ENCODE peak calls at places on chromosomes 3 and 15, in five cellular contexts. One of them, this sample, is unnamed.
A peak's percentile ranks its signal among the peaks of the same experiment; 100 is the strongest.

GRCh38 chr3:194485876-194486539 is 794 bp downstream of the ATP13A3 start:
- DNase-seq in GM10248: peak; percentile 43
- DNase-seq in natural killer cell: peak; percentile 61
- DNase-seq in cardiac fibroblast: peak; percentile 47
- DNase-seq in A549: no peak
- DNase-seq in this sample: peak; percentile 18

GRCh38 chr3:107387555-107387954 is 10.3 kb downstream of the CCDC54 start:
- DNase-seq in A549: no peak
- DNase-seq in GM10248: no peak
- DNase-seq in cardiac fibroblast: peak; percentile 46
- DNase-seq in natural killer cell: no peak
- DNase-seq in this sample: peak; percentile 14

GRCh38 chr3:32862247-32863013 is 44.6 kb downstream of the TRIM71 start:
- DNase-seq in natural killer cell: no peak
- DNase-seq in A549: no peak
- DNase-seq in GM10248: no peak
- DNase-seq in cardiac fibroblast: no peak
- DNase-seq in this sample: no peak

GRCh38 chr3:149654188-149654601 is 3.6 kb downstream of the WWTR1 start:
- DNase-seq in cardiac fibroblast: peak; percentile 81
- DNase-seq in natural killer cell: no peak
- DNase-seq in A549: no peak
- DNase-seq in GM10248: no peak
- DNase-seq in this sample: no peak

GRCh38 chr15:99507732-99508571 is 57.8 kb upstream of the MEF2A start:
- DNase-seq in A549: no peak
- DNase-seq in natural killer cell: peak; percentile 54
- DNase-seq in GM10248: peak; percentile 40
- DNase-seq in cardiac fibroblast: peak; percentile 75
- DNase-seq in this sample: no peak

GRCh38 chr3:150787741-150788370 is 24.9 kb upstream of the SIAH2 start:
- DNase-seq in natural killer cell: peak; percentile 70
- DNase-seq in GM10248: peak; percentile 60
- DNase-seq in A549: peak; percentile 53
- DNase-seq in cardiac fibroblast: peak; percentile 80
- DNase-seq in this sample: peak; percentile 85

GRCh38 chr3:13753926-13754325 is 125.9 kb downstream of the WNT7A start:
- DNase-seq in natural killer cell: no peak
- DNase-seq in GM10248: no peak
- DNase-seq in cardiac fibroblast: no peak
- DNase-seq in A549: no peak
- DNase-seq in this sample: no peak

GRCh38 chr3:39907981-39908380 is 98.6 kb downstream of the MYRIP start:
- DNase-seq in GM10248: no peak
- DNase-seq in A549: no peak
- DNase-seq in cardiac fibroblast: no peak
- DNase-seq in natural killer cell: no peak
- DNase-seq in this sample: no peak

GRCh38 chr3:55658297-55659022 is 171.4 kb upstream of the WNT5A start:
- DNase-seq in natural killer cell: no peak
- DNase-seq in cardiac fibroblast: no peak
- DNase-seq in A549: no peak
- DNase-seq in GM10248: no peak
- DNase-seq in this sample: peak; percentile 14

GRCh38 chr3:69149586-69149985 is 27.2 kb upstream of the LMOD3 start:
- DNase-seq in natural killer cell: no peak
- DNase-seq in GM10248: no peak
- DNase-seq in A549: no peak
- DNase-seq in cardiac fibroblast: no peak
- DNase-seq in this sample: no peak

GRCh38 chr3:136535906-136536305 is 216.3 kb downstream of the STAG1 start:
- DNase-seq in GM10248: no peak
- DNase-seq in cardiac fibroblast: peak; percentile 67
- DNase-seq in A549: no peak
- DNase-seq in natural killer cell: no peak
- DNase-seq in this sample: no peak

GRCh38 chr3:87691109-87691508 is 367.7 kb downstream of the CGGBP1 start:
- DNase-seq in A549: no peak
- DNase-seq in GM10248: no peak
- DNase-seq in cardiac fibroblast: peak; percentile 49
- DNase-seq in natural killer cell: no peak
- DNase-seq in this sample: peak; percentile 76

DNA sequence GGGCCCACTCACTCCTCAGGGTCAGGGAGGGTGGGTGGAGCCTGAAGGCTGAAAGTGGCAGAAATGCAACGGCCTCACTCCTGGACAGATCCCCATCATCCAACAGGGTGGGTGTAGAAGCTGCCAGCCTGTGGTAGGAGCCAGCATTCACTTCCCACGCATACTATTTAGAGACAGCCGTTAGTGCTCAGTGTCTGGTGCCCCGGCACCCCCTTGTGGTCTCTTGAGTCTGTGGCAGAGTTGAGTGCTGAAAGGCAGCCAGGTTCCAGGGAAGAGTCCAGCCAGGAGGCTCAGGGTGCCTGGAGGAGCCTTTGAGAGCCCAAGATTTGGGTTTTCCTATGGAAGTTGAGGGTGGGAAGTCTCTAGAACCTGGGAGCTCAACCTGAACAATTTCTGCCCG is 2.1 kb upstream of the GNAT1 start:
- DNase-seq in cardiac fibroblast: peak; percentile 85
- DNase-seq in A549: peak; percentile 57
- DNase-seq in natural killer cell: no peak
- DNase-seq in GM10248: peak; percentile 60
- DNase-seq in this sample: peak; percentile 78
- TF ChIP-seq CTCF in cardiac fibroblast: peak; percentile 97
- TF ChIP-seq CTCF in A549: peak; percentile 70
- TF ChIP-seq CTCF in natural killer cell: no peak
- TF ChIP-seq CTCF in GM10248: peak; percentile 56
- TF ChIP-seq CTCF in this sample: peak; percentile 77

GRCh38 chr3:123385072-123385471 is 63.8 kb downstream of the ADCY5 start:
- DNase-seq in cardiac fibroblast: no peak
- DNase-seq in natural killer cell: no peak
- DNase-seq in GM10248: no peak
- DNase-seq in A549: no peak
- DNase-seq in this sample: no peak
- TF ChIP-seq CTCF in cardiac fibroblast: no peak
- TF ChIP-seq CTCF in natural killer cell: no peak
- TF ChIP-seq CTCF in GM10248: no peak
- TF ChIP-seq CTCF in A549: no peak
- TF ChIP-seq CTCF in this sample: no peak

DNA sequence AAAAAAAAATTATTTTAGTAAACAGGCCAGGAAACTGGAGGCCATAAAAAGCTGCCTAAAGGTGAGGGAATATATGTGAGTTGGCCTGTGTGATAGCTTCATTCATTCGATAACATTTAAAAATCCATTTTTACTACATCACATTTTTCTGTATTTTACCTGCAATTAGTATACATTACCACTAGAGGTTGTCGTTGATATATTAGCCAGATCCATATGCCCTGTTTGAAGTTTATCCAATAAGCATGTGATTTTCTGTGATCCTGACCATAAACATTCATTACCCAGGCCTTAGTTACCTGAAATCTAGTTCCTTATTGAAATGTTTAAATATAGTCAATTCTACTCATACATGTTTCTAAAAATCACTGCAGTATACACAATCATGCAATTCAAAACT is 71.4 kb downstream of the ARNT2 start:
- DNase-seq in cardiac fibroblast: peak; percentile 24
- DNase-seq in A549: no peak
- DNase-seq in GM10248: no peak
- DNase-seq in natural killer cell: no peak
- DNase-seq in this sample: no peak
- TF ChIP-seq CTCF in cardiac fibroblast: peak; percentile 33
- TF ChIP-seq CTCF in A549: no peak
- TF ChIP-seq CTCF in GM10248: no peak
- TF ChIP-seq CTCF in natural killer cell: no peak
- TF ChIP-seq CTCF in this sample: peak; percentile 3

GRCh38 chr15:101637549-101638318 is 14.4 kb downstream of the TM2D3 start:
- DNase-seq in natural killer cell: no peak
- DNase-seq in GM10248: no peak
- DNase-seq in A549: no peak
- DNase-seq in cardiac fibroblast: peak; percentile 74
- DNase-seq in this sample: peak; percentile 85

GRCh38 chr15:101641894-101642293 is 10.3 kb downstream of the TM2D3 start:
- DNase-seq in GM10248: no peak
- DNase-seq in natural killer cell: no peak
- DNase-seq in A549: no peak
- DNase-seq in cardiac fibroblast: peak; percentile 72
- DNase-seq in this sample: peak; percentile 71

GRCh38 chr15:101641134-101641764 is 10.9 kb downstream of the TM2D3 start:
- DNase-seq in GM10248: peak; percentile 66
- DNase-seq in cardiac fibroblast: peak; percentile 87
- DNase-seq in A549: peak; percentile 68
- DNase-seq in natural killer cell: peak; percentile 72
- DNase-seq in this sample: peak; percentile 78

GRCh38 chr15:101646652-101647051 is 5.5 kb downstream of the TM2D3 start:
- DNase-seq in GM10248: no peak
- DNase-seq in natural killer cell: no peak
- DNase-seq in A549: no peak
- DNase-seq in cardiac fibroblast: no peak
- DNase-seq in this sample: no peak

DNA sequence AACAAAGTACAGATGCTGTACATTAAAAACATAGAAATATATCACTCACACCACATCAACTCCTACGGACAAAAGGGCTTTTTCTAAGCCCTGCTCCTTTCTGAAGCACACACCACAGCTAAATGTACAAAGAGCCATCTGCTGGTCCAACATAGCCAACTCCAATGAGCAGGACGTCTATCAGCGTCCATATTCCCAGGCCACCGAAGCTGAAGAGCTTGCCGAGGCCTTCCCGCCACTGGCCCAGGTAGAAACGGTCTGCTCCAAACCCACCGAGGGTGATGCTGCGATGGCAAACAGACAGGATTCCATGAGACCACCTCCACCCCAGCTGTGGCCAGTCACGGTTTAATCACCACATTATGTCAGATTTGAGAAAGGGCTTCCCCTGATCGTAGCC is 9.8 kb downstream of the TM2D3 start:
- DNase-seq in GM10248: no peak
- DNase-seq in natural killer cell: no peak
- DNase-seq in A549: no peak
- DNase-seq in cardiac fibroblast: peak; percentile 40
- DNase-seq in this sample: no peak
- TF ChIP-seq CTCF in GM10248: peak; percentile 2
- TF ChIP-seq CTCF in natural killer cell: no peak
- TF ChIP-seq CTCF in A549: no peak
- TF ChIP-seq CTCF in cardiac fibroblast: peak; percentile 17
- TF ChIP-seq CTCF in this sample: no peak

GRCh38 chr15:52759969-52760368 is 30.2 kb downstream of the ONECUT1 start:
- DNase-seq in A549: no peak
- DNase-seq in natural killer cell: no peak
- DNase-seq in cardiac fibroblast: no peak
- DNase-seq in GM10248: no peak
- DNase-seq in this sample: no peak
- TF ChIP-seq CTCF in A549: no peak
- TF ChIP-seq CTCF in natural killer cell: no peak
- TF ChIP-seq CTCF in cardiac fibroblast: no peak
- TF ChIP-seq CTCF in GM10248: no peak
- TF ChIP-seq CTCF in this sample: no peak